ENCODE peak calls at places on chromosomes 3 and 15, in eight cellular contexts. Y, B, R, T, E, W, G and H are unnamed samples.
A peak's percentile ranks its signal among the peaks of the same experiment; 100 is the strongest.

GRCh38 chr15:91484141-91484540 is 369.4 kb upstream of the SLCO3A1 start:
- DNase-seq in T (no peak), B (no peak), W (no peak), E (no peak), Y (no peak), G (no peak), R (no peak), H (no peak)

GRCh38 chr15:54618120-54618519 is 578.6 kb downstream of the RSL24D1 start:
- DNase-seq in G (no peak), W (no peak), Y (no peak), R (no peak), B (no peak), T (no peak), E (no peak), H (no peak)

GRCh38 chr15:91790826-91791225 is 62.7 kb upstream of the SLCO3A1 start:
- DNase-seq in R (no peak), G (peak; percentile 60), E (no peak), Y (no peak), B (no peak), T (no peak), W (no peak), H (no peak)

GRCh38 chr3:129936757-129937156 is 37.8 kb upstream of the TRH start:
- DNase-seq in G (peak; percentile 55), T (no peak), R (no peak), Y (peak; percentile 26), B (no peak), E (peak; percentile 60), W (peak; percentile 50), H (peak; percentile 47)

GRCh38 chr3:189490337-189490736 is 140.9 kb upstream of the TP63 start:
- DNase-seq in B (no peak), G (no peak), E (no peak), R (no peak), W (no peak), T (no peak), Y (no peak), H (no peak)

GRCh38 chr3:14788644-14789043 is 30.1 kb upstream of the FGD5 start:
- DNase-seq in E (no peak), B (no peak), T (no peak), G (no peak), R (peak; percentile 11), Y (no peak), W (no peak), H (no peak)

GRCh38 chr15:85793641-85794597 is 806 bp downstream of the KLHL25 start:
- DNase-seq in E (peak; percentile 48), Y (peak; percentile 57), T (peak; percentile 60), B (peak; percentile 84), R (peak; percentile 50), G (no peak), W (peak; percentile 43), H (peak; percentile 43)

GRCh38 chr3:136114421-136114820 is 81.7 kb downstream of the MSL2 start:
- DNase-seq in B (no peak), Y (no peak), G (peak; percentile 45), R (no peak), T (no peak), W (no peak), E (no peak), H (no peak)

GRCh38 chr3:76097588-76097975 is 312.2 kb upstream of the ZNF717 start:
- DNase-seq in B (no peak), E (no peak), W (no peak), R (no peak), G (no peak), T (no peak), Y (no peak), H (no peak)

GRCh38 chr3:20417390-20417789 is 231.4 kb upstream of the SGO1 start:
- DNase-seq in E (no peak), T (no peak), Y (no peak), B (no peak), G (no peak), W (no peak), R (no peak), H (no peak)

GRCh38 chr3:171181907-171182690 is 155.6 kb upstream of the SLC2A2 start:
- DNase-seq in B (no peak), T (no peak), Y (no peak), W (no peak), G (no peak), R (no peak), E (no peak), H (no peak)

GRCh38 chr3:161104561-161105551 is at the start of gene B3GALNT1:
- DNase-seq in G (peak; percentile 56), T (peak; percentile 49), E (peak; percentile 45), R (no peak), Y (peak; percentile 54), B (peak; percentile 65), W (no peak), H (peak; percentile 32)

GRCh38 chr15:57947781-57948180 is 117.7 kb downstream of the ALDH1A2 start:
- DNase-seq in G (no peak), T (peak; percentile 23), E (no peak), Y (no peak), B (peak; percentile 71), R (no peak), W (no peak), H (no peak)

GRCh38 chr3:27840807-27841594 is 118.9 kb upstream of the EOMES start:
- DNase-seq in E (no peak), T (no peak), W (no peak), Y (no peak), B (no peak), R (no peak), G (no peak), H (no peak)

GRCh38 chr15:60324706-60325438 is 72.9 kb downstream of the ANXA2 start:
- DNase-seq in T (no peak), Y (no peak), B (no peak), E (no peak), G (no peak), R (no peak), W (no peak), H (no peak)

GRCh38 chr15:68258684-68259083 is 18.9 kb upstream of the FEM1B start:
- DNase-seq in G (no peak), T (no peak), E (no peak), B (peak; percentile 67), R (no peak), W (no peak), Y (no peak), H (no peak)

DNA sequence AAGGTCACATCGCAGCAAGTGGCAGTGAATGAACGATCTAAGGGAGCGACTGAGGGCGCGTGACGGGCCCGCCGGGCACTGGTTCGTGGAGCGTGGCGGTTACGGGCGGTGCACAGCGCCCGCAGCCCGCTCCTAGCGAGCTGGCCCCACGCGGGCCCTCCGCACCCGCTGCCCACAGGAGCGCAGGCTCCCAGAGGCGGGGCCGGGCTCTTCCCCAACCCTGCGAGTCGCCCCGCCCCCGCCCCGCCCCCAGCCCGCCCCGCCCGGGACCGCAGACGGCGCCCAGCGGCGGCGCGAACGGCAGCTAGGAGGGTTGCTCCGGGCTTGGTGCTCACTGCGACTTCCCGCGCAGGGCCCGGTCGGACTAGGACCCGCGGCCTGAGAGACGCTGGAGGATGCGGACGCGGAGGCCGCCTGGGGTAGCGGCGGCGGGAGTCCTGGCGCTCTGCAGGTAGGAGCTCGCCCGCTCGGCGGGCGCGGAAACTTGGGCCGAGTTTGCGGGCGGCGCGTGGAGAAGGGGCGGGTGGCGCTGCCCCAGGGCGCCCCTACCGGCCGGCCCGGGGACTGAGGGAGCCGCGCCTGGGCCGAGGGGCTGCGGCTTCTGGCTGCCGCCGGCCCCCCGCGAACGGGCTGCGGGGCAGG is at the start of gene C15orf39:
- DNase-seq in R (peak; percentile 87), Y (peak; percentile 71), G (peak; percentile 65), W (peak; percentile 84), T (peak; percentile 84), E (peak; percentile 74), B (peak; percentile 85), H (peak; percentile 83)
- H3K27ac ChIP-seq in R (peak within 1 kb of the TSS; percentile 76), Y (peak within 1 kb of the TSS; percentile 96), G (peak within 1 kb of the TSS; percentile 96), W (peak within 1 kb of the TSS; percentile 91), T (peak within 1 kb of the TSS; percentile 73), E (peak within 1 kb of the TSS; percentile 44), B (peak within 1 kb of the TSS; percentile 86), H (peak within 1 kb of the TSS; percentile 92)

GRCh38 chr3:62368705-62369475 is 4.5 kb downstream of the FEZF2 start:
- DNase-seq in E (no peak), R (no peak), W (no peak), Y (no peak), G (no peak), B (no peak), T (peak; percentile 31), H (no peak)
- H3K4me3 ChIP-seq in E (no peak overlapping the region), R (no peak overlapping the region), W (no peak overlapping the region), Y (no peak overlapping the region), G (no peak overlapping the region), B (peak overlapping the region; percentile 63), T (peak overlapping the region; percentile 8), H (no peak overlapping the region)

DNA sequence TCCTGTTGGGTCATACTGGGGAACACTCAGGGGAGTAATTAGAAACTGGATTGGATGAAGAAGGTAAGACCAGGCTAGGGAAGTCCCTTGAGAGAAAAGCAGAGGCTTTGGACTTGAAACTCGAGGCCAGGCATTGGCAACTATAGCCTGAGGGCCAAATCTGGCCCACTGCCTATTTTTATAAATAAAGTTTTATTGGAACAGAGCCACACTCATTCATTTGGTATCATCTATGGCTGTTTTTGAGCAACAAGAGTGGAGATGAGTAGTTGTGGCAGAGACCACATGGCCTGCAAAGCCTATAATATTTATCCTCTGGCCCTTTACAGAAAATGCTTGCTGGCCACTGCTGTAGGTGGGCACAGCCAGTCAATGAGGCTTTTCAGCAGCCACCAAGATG is 301.4 kb downstream of the UACA start:
- DNase-seq in T (no peak), B (no peak), W (no peak), E (no peak), G (no peak), R (no peak), Y (no peak), H (no peak)
- H3K4me1 ChIP-seq in T (no peaks in the 10 kb centered on the region), B (peaks cover 3% of the 10 kb centered on the region), W (no peaks in the 10 kb centered on the region), E (no peaks in the 10 kb centered on the region), G (peaks cover 4% of the 10 kb centered on the region), R (peaks cover 21% of the 10 kb centered on the region), Y (no peaks in the 10 kb centered on the region), H (no peaks in the 10 kb centered on the region)

GRCh38 chr3:107797586-107797985 is 274.8 kb downstream of the BBX start:
- DNase-seq in B (no peak), E (no peak), T (no peak), G (no peak), W (no peak), Y (no peak), R (no peak), H (no peak)

GRCh38 chr3:107806021-107806420 is 283.3 kb downstream of the BBX start:
- DNase-seq in G (no peak), Y (no peak), B (no peak), W (no peak), R (no peak), T (no peak), E (no peak), H (no peak)

GRCh38 chr3:107798381-107798780 is 275.6 kb downstream of the BBX start:
- DNase-seq in B (no peak), G (no peak), W (no peak), E (no peak), R (no peak), T (no peak), Y (no peak), H (no peak)

GRCh38 chr3:107800705-107801104 is 277.9 kb downstream of the BBX start:
- DNase-seq in G (no peak), T (no peak), W (no peak), E (no peak), Y (no peak), R (no peak), B (no peak), H (no peak)

DNA sequence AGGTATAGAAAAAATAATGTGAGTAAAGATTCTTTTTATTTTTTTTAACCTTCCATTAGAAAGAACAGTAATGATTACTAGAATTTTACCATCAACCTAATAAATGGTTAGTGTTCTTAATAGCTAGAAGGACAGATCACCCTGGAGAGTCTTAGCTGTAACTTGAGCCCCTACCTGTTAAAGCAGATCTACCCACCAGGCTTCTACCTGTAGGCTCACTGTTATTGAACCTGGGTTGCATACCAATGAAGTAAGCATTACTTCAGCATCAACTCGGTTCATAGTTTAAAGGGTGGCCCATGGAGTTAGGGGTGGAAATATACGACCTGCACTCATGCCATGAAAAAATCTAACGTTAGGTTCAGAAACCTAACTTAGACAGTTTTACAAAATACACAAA is 280.4 kb downstream of the BBX start:
- DNase-seq in E (no peak), W (no peak), R (no peak), G (no peak), B (no peak), Y (no peak), T (no peak), H (no peak)
- H3K27ac ChIP-seq in E (no peak overlapping the region), W (no peak overlapping the region), R (no peak overlapping the region), G (no peak overlapping the region), B (no peak overlapping the region), Y (no peak overlapping the region), T (no peak overlapping the region), H (no peak overlapping the region)